ENCODE peak calls at places on chromosomes 2 and 18, in five cellular contexts. X, T, E, S and M are unnamed samples.

GRCh38 chr18:61587865-61588264 is 254.6 kb downstream of the CDH20 start:
- DNase-seq in E (no peak), X (no peak), S (no peak), T (no peak), M (no peak)

GRCh38 chr18:58915006-58915799 is 50.5 kb downstream of the ZNF532 start:
- DNase-seq in E (no peak), S (peak; percentile 18), X (no peak), T (no peak), M (peak; percentile 73)

GRCh38 chr2:235463893-235464292 is 29.9 kb upstream of the AGAP1 start:
- DNase-seq in T (no peak), X (no peak), S (no peak), E (no peak), M (no peak)

GRCh38 chr2:202034249-202035088 is 814 bp downstream of the FZD7 start:
- DNase-seq in X (no peak), S (peak; percentile 16), T (peak; percentile 52), E (no peak), M (peak; percentile 31)

GRCh38 chr18:35526476-35527120 is 28.8 kb upstream of the INO80C start:
- DNase-seq in X (no peak), E (no peak), T (peak; percentile 54), S (no peak), M (peak; percentile 9)

GRCh38 chr2:213151437-213152064 is at the start of gene IKZF2:
- DNase-seq in X (peak; percentile 94), S (peak; percentile 31), T (peak; percentile 90), E (peak; percentile 92), M (peak; percentile 93)

GRCh38 chr2:106126705-106127281 is 67.3 kb downstream of the UXS1 start:
- DNase-seq in S (no peak), E (no peak), X (no peak), T (no peak), M (no peak)

GRCh38 chr18:5049124-5049523 is 147.9 kb downstream of the AKAIN1 start:
- DNase-seq in S (no peak), X (no peak), E (no peak), T (no peak), M (no peak)

GRCh38 chr2:150312271-150312670 is 175.2 kb downstream of the RND3 start:
- DNase-seq in T (no peak), E (no peak), S (no peak), X (no peak), M (no peak)

GRCh38 chr2:240467659-240468299 is 32.3 kb downstream of the GPC1 start:
- DNase-seq in T (no peak), E (no peak), X (no peak), S (no peak), M (no peak)

GRCh38 chr2:212832211-212833195 is 293.9 kb upstream of the ERBB4 start:
- DNase-seq in E (no peak), S (no peak), T (no peak), X (no peak), M (no peak)

DNA sequence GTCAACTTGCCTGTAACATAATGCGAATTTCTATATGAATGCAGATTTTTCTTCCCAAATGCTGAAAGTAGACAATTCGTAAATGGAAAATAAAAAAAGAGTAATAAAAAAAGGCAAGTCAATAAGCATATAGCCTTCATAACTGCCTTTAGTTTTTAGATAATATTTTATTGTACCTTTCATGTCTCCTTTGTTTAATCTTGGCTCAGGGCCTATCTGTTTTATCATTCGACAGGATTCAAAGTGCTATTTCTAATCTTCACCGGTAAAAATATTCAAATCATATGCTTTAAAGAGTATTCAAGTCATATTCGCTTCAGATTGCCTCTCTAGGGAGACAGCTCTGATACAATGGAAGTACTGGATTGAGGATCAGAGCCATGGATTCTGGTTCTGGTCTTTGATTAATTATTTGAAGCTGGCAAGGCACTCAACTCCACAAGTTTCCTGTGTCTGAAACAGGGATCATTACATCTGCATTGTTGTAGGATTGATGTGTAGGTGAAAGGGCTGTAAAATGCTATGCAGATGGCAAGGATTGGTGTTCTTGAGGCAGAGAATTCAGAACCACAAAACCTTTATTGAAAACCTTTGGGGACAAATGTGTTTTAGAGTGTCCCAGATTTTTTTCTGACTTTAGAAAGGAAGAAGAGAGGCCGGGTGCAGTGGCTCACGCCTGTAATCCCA is 84.2 kb upstream of the RAPH1 start:
- DNase-seq in E (no peak), T (no peak), X (no peak), S (no peak), M (no peak)
- H3K4me2 ChIP-seq in E (no peak overlapping the region), T (no peak overlapping the region), X (no peak overlapping the region), S (no peak overlapping the region), M (no peak overlapping the region)

GRCh38 chr2:173959909-173960308 is 5.3 kb downstream of the SP3 start:
- DNase-seq in E (no peak), S (no peak), T (no peak), X (no peak), M (no peak)

GRCh38 chr2:173962583-173963110 is 2.5 kb downstream of the SP3 start:
- DNase-seq in T (no peak), X (no peak), S (no peak), E (no peak), M (no peak)

GRCh38 chr2:173959358-173959884 is 5.8 kb downstream of the SP3 start:
- DNase-seq in E (no peak), S (no peak), T (no peak), X (no peak), M (no peak)

GRCh38 chr2:173962036-173962435 is 3.1 kb downstream of the SP3 start:
- DNase-seq in E (no peak), S (no peak), T (no peak), X (peak; percentile 38), M (no peak)

DNA sequence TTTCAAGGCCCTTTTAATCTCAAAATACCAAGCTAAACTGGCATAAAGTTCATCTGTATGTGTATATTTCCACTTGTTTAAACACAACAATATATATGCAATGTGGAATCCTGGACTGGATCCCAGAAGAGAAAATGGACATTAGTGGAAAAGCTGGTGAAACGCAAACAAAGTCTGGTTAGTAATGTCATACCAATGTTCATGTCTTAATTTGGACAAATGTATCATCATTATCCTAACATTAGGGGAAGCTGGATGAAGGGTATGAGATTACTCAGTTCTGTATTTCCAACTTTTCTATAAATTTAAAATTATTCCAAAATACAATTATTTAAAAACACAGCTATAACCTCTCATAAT is 3.8 kb downstream of the SP3 start:
- DNase-seq in X (peak; percentile 67), T (no peak), E (no peak), S (no peak), M (no peak)
- H3K4me1 ChIP-seq in X (peaks cover 9% of the 10 kb centered on the region), T (no peaks in the 10 kb centered on the region), E (peaks cover 3% of the 10 kb centered on the region), S (peaks cover 42% of the 10 kb centered on the region), M (peaks cover 10% of the 10 kb centered on the region)

DNA sequence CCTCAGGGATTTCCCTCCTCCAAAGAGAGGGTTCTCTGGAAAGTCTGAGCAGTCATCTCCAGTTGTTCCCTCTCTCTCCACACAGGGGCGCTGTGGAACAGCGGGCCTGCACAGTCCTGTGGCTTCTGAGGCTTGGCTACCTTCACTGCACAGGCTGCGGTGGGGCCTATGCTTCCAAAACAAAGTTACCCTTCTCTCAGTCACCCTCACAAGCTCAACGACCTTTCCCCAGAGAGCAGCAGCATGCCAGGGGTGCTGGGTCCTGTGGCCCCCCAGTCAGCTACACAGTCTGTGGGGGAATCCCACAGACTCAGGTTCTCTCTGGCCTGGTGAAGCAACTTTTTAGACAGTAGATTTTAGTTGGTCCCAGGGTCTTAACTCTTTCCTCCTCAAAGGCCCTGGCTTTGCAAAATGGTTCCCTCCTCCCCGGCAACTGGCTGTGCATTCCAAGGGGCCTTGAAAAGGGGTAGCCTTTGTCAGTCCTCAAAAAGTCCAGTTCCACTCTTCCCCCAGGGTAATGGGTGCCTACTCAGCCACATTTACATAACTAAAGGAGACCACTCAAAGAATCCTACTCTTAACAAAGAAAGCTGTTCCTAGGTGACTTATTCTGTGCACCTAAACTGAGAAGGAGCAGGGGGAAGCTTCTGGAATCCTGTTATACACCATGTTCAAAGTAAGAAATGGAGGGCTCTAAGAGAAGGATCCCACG is 14.9 kb downstream of the B3GNT7 start:
- DNase-seq in X (no peak), E (no peak), S (no peak), T (peak; percentile 73), M (no peak)
- H3K4me2 ChIP-seq in X (no peak overlapping the region), E (no peak overlapping the region), S (no peak overlapping the region), T (no peak overlapping the region), M (no peak overlapping the region)

GRCh38 chr2:137964859-137965459 is 686 bp downstream of the HNMT start:
- DNase-seq in S (no peak), X (no peak), E (no peak), T (no peak), M (peak; percentile 55)

GRCh38 chr2:137967042-137967441 is 2.8 kb downstream of the HNMT start:
- DNase-seq in X (no peak), S (no peak), T (no peak), E (no peak), M (no peak)

GRCh38 chr2:137964066-137964858 is at the start of gene HNMT:
- DNase-seq in X (peak; percentile 55), T (peak; percentile 90), E (peak; percentile 33), S (peak; percentile 7), M (peak; percentile 55)

GRCh38 chr2:137963535-137964065 is 673 bp upstream of the HNMT start:
- DNase-seq in X (no peak), T (no peak), S (no peak), E (no peak), M (no peak)

DNA sequence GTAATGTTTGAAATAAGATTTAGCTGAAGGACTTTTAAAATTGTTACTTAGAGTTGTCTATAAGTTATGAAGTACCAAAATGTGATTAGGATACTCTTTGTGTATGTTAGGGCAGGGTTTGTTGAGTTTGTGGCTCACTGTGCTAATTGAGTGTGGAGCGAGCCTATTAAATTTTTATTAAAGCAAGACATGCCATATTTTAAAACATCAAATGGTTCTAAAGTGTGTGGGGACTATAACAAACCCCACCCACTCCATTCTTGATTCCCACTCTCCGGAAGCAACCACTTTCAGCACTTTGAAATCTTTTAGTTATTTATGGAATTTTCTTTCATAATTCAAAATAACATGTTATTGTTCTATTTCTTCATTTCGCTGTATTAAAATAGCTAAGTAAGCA is 1.8 kb downstream of the HNMT start:
- DNase-seq in S (no peak), E (no peak), T (no peak), X (no peak), M (no peak)
- H3K4me1 ChIP-seq in S (peaks cover 32% of the 10 kb centered on the region), E (no peaks in the 10 kb centered on the region), T (peaks cover 5% of the 10 kb centered on the region), X (peaks cover 10% of the 10 kb centered on the region), M (peaks cover 30% of the 10 kb centered on the region)

DNA sequence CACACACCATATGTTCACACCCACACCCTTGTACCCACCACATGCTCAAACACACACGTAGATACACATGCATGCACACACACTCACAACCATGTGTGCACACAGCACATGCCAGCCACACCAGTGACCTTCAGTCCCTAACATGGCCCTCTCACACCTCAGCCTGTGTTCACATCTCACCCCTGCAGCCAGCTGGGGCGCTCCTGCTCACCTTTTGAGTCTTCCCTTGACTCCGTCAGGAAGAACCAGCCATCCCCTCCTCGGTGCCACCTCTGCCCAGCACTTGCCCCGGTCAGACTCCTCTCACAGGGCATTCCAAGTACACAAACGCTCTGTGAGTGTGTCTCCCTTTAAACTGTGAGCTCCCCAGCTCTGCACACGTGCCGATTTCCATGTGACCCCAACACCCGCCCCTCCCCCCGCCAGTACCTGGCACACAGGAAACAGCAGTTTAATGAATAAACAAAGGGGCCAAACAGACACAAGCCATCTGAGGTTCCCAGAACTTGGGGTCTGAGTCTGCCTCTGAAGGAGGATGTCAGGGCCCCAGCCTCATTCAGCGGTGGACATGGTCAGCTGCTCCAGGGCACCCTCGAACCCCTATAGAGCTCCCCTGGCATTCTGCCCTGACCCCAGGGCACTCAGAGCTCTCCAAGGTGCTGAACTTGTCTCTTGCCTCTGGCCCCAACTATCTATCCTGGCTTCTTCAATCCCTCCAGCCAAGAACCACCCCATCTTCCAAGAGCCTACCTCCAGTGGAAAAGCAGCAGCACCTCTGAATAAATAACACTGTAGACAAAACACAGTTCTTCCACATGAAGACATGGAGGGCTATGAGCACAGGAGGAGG is 252.9 kb downstream of the ATAD2B start:
- DNase-seq in X (no peak), E (peak; percentile 44), S (no peak), T (peak; percentile 49), M (no peak)
- H3K4me2 ChIP-seq in X (no peak overlapping the region), E (no peak overlapping the region), S (no peak overlapping the region), T (no peak overlapping the region), M (no peak overlapping the region)

GRCh38 chr2:157872791-157873190 is 3.3 kb downstream of the ACVR1 start:
- DNase-seq in X (peak; percentile 43), S (no peak), T (no peak), E (no peak), M (no peak)
- H3K4me1 ChIP-seq in X (peaks cover 10% of the 10 kb centered on the region), S (peaks cover 32% of the 10 kb centered on the region), T (peaks cover 16% of the 10 kb centered on the region), E (no peaks in the 10 kb centered on the region), M (peaks cover 15% of the 10 kb centered on the region)